ENCODE peak calls at places on chromosome 5, in five cellular contexts. P is Panc1; I is activated CD8-positive, alpha-beta T cell treated with anti-CD3 and anti-CD28 coated beads for 36 hours; F is mucosa of descending colon; Y is activated naive CD4-positive, alpha-beta T cell treated with anti-CD3 and anti-CD28 coated beads, Interleukin-2, amount 50 U/mL, for 72 hours. W is an unnamed sample.

GRCh38 chr5:73437126-73438047 is 11.2 kb downstream of the FOXD1 start:
- ATAC-seq in P (peak; percentile 88), I (no peak), F (peak; percentile 94), Y (no peak), W (peak; percentile 44)

GRCh38 chr5:1204693-1205242 is 3.4 kb downstream of the SLC6A19 start:
- ATAC-seq in P (peak; percentile 55), I (no peak), F (peak; percentile 39), Y (no peak), W (no peak)

GRCh38 chr5:113182658-113183344 is 206.2 kb downstream of the DCP2 start:
- ATAC-seq in P (no peak), I (no peak), F (no peak), Y (no peak), W (no peak)

GRCh38 chr5:123036391-123037103 is at the start of gene PPIC:
- ATAC-seq in P (peak; percentile 95), I (peak; percentile 49), F (peak; percentile 96), Y (peak; percentile 16), W (peak; percentile 94)

GRCh38 chr5:78287833-78288232 is 6.7 kb downstream of the AP3B1 start:
- ATAC-seq in P (peak; percentile 75), I (no peak), F (no peak), Y (no peak), W (no peak)

GRCh38 chr5:28808967-28809810 is 1770.8 kb upstream of the CDH9 start:
- ATAC-seq in P (no peak), I (no peak), F (no peak), Y (no peak), W (no peak)

GRCh38 chr5:65749956-65750355 is 28.0 kb downstream of the NLN start:
- ATAC-seq in P (no peak), I (no peak), F (no peak), Y (no peak), W (no peak)

GRCh38 chr5:87536365-87536764 is 123.6 kb upstream of the CCNH start:
- ATAC-seq in P (no peak), I (no peak), F (no peak), Y (no peak), W (no peak)

GRCh38 chr5:57316798-57317327 is 143.0 kb downstream of the GPBP1 start:
- ATAC-seq in P (no peak), I (peak; percentile 96), F (peak; percentile 73), Y (peak; percentile 74), W (no peak)

GRCh38 chr5:138635708-138636107 is 60.5 kb upstream of the HSPA9 start:
- ATAC-seq in P (no peak), I (no peak), F (no peak), Y (no peak), W (no peak)